ENCODE peak calls at places on chromosomes 2 and 18, in six cellular contexts. A, P, C, Z, H and X are unnamed samples.

GRCh38 chr2:171410101-171410500 is 23.7 kb downstream of the METTL8 start:
- DNase-seq in A (no peak), P (no peak), C (no peak), Z (no peak), H (no peak), X (no peak)

GRCh38 chr2:189402932-189403331 is 38.3 kb upstream of the WDR75 start:
- DNase-seq in A (no peak), P (no peak), C (no peak), Z (no peak), H (no peak), X (no peak)

GRCh38 chr18:9401166-9401565 is 66.6 kb downstream of the TWSG1 start:
- DNase-seq in A (no peak), P (no peak), C (no peak), Z (no peak), H (no peak), X (no peak)

GRCh38 chr18:11983592-11983991 is 2.3 kb downstream of the IMPA2 start:
- DNase-seq in A (peak), P (no peak), C (no peak), Z (no peak), H (no peak), X (peak)

GRCh38 chr18:71939483-71939882 is 604.7 kb downstream of the CBLN2 start:
- DNase-seq in A (no peak), P (no peak), C (no peak), Z (no peak), H (no peak), X (no peak)

GRCh38 chr2:155733091-155733870 is 599.2 kb downstream of the NR4A2 start:
- DNase-seq in A (no peak), P (no peak), C (no peak), Z (no peak), H (no peak), X (no peak)

GRCh38 chr2:1011018-1011405 is 60.4 kb downstream of the SNTG2 start:
- DNase-seq in A (no peak), P (no peak), C (no peak), Z (no peak), H (no peak), X (no peak)

GRCh38 chr2:190533968-190534309 is 583 bp downstream of the NEMP2 start:
- DNase-seq in A (peak), P (peak), C (no peak), Z (no peak), H (peak), X (no peak)

GRCh38 chr18:13614318-13614643 is 112.1 kb downstream of the FAM210A start:
- DNase-seq in A (no peak), P (no peak), C (no peak), Z (no peak), H (no peak), X (no peak)

GRCh38 chr18:48734460-48734859 is 195.6 kb downstream of the CTIF start:
- DNase-seq in A (no peak), P (no peak), C (no peak), Z (no peak), H (no peak), X (no peak)

GRCh38 chr2:171319164-171319810 is 114.5 kb downstream of the METTL8 start:
- DNase-seq in A (no peak), P (no peak), C (no peak), Z (no peak), H (no peak), X (no peak)

GRCh38 chr2:43402452-43402937 is 176.1 kb upstream of the ZFP36L2 start:
- DNase-seq in A (no peak), P (no peak), C (no peak), Z (no peak), H (peak), X (no peak)

GRCh38 chr18:43277164-43277600 is at the start of gene SYT4:
- DNase-seq in A (peak), P (no peak), C (no peak), Z (peak), H (peak), X (peak)

GRCh38 chr2:134917219-134917957 is 1.2 kb upstream of the CCNT2 start:
- DNase-seq in A (peak), P (no peak), C (no peak), Z (peak), H (peak), X (no peak)

DNA sequence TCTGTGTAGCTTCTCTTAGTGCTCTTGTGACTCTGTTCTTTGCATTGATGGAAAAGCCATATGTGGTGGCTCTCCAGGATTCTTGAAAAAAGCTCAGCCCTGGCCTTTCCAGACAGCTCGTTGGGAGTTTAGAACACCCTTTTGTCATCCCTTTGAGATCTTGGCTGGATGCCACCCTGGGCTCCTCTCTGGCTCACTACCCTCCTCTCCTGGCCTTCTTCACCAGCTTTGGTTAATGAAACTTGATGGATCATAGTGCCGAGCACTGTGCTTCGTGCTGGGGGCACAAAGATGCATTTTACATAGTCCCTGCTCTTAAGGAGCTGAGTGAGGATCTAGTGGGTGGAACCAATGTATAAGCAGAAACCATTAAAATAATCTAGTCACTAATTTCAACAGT is 15.6 kb upstream of the FHOD3 start:
- DNase-seq in A (no peak), P (no peak), C (no peak), Z (no peak), H (no peak), X (no peak)
- TF ChIP-seq MAX in A (no peak), P (no peak), C (no peak), Z (no peak), H (no peak), X (no peak)

DNA sequence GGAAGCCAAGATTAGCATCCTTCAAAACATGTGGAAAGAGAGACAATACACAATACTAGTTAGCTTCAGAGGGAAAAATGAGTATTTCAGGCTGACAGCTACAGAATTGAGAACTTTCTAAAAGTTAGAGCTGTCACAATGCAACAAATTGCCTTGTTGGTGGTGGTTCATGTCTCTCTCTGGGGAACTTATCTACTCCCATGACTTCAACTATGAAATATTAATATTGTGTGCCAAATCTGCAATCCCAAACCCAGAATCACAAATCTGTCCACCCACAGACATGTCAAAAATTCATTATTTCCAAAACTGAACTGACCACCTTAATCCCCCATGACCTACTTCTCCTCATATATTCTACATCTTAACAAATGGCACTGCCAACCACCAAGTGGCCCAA is 143.5 kb downstream of the TCF4 start:
- DNase-seq in A (no peak), P (no peak), C (no peak), Z (no peak), H (no peak), X (no peak)
- TF ChIP-seq MAX in A (no peak), P (no peak), C (no peak), Z (no peak), H (no peak), X (no peak)

GRCh38 chr18:60471652-60472051 is 99.1 kb upstream of the MC4R start:
- DNase-seq in A (no peak), P (no peak), C (no peak), Z (no peak), H (no peak), X (no peak)
- TF ChIP-seq MAX in A (no peak), P (no peak), C (no peak), Z (no peak), H (no peak), X (no peak)

DNA sequence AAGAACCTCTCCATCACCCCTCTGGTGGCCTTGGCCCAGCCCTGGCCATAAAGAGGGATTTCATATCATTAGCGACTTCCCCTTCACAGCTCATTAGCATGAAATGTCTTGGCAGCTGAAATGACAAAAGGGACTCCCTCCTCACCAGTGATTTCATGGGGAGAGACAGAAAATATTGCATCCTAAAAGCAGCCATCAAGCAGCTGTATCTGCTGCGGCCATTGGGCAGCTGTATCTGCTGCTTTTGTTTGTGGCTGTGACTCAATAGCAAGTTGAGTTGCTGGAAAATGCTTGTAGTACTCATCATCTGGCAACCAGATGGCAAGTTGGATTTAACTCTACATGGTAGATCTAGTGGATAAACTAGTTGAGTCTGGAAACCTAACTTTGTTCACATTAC is 105.9 kb upstream of the RMDN2 start:
- DNase-seq in A (no peak), P (no peak), C (no peak), Z (no peak), H (peak), X (no peak)
- TF ChIP-seq MAX in A (no peak), P (no peak), C (no peak), Z (no peak), H (no peak), X (no peak)

GRCh38 chr2:98465456-98466201 is 21.0 kb downstream of the INPP4A start:
- DNase-seq in A (no peak), P (peak), C (no peak), Z (no peak), H (peak), X (no peak)
- TF ChIP-seq MAX in A (no peak), P (no peak), C (no peak), Z (no peak), H (no peak), X (no peak)

GRCh38 chr2:151570191-151570590 is 160.5 kb downstream of the RIF1 start:
- DNase-seq in A (no peak), P (no peak), C (no peak), Z (no peak), H (no peak), X (no peak)

GRCh38 chr2:151576080-151576479 is 158.2 kb downstream of the NEB start:
- DNase-seq in A (no peak), P (no peak), C (no peak), Z (no peak), H (no peak), X (no peak)

GRCh38 chr2:151577116-151577515 is 157.2 kb downstream of the NEB start:
- DNase-seq in A (no peak), P (no peak), C (no peak), Z (no peak), H (no peak), X (no peak)

GRCh38 chr2:151575338-151575737 is 158.9 kb downstream of the NEB start:
- DNase-seq in A (no peak), P (no peak), C (peak), Z (no peak), H (no peak), X (no peak)
- TF ChIP-seq MAX in A (no peak), P (no peak), C (no peak), Z (no peak), H (no peak), X (no peak)

GRCh38 chr2:62409442-62409841 is 96.6 kb downstream of the TMEM17 start:
- DNase-seq in A (no peak), P (no peak), C (no peak), Z (no peak), H (no peak), X (no peak)

GRCh38 chr2:62412347-62412742 is 93.7 kb downstream of the TMEM17 start:
- DNase-seq in A (no peak), P (no peak), C (no peak), Z (no peak), H (no peak), X (no peak)

GRCh38 chr2:62413116-62413663 is 92.8 kb downstream of the TMEM17 start:
- DNase-seq in A (peak), P (no peak), C (no peak), Z (no peak), H (no peak), X (no peak)

GRCh38 chr2:62410015-62410453 is 96.0 kb downstream of the TMEM17 start:
- DNase-seq in A (no peak), P (no peak), C (no peak), Z (no peak), H (peak), X (no peak)

GRCh38 chr2:62410926-62411456 is 95.0 kb downstream of the TMEM17 start:
- DNase-seq in A (no peak), P (no peak), C (no peak), Z (no peak), H (no peak), X (no peak)
- TF ChIP-seq MAX in A (no peak), P (no peak), C (no peak), Z (no peak), H (no peak), X (no peak)